ENCODE peak calls at places on chromosomes 11 and 22, in seven cellular contexts. J is RWPE2, L is dermis microvascular lymphatic vessel endothelial cell, M is H9, I is AG09319, B is left ventricle myocardium inferior, F is EL. S is an unnamed sample.

GRCh38 chr22:43183496-43184263 is 3.3 kb downstream of the TTLL12 start:
- DNase-seq in J (no peak), M (no peak), I (no peak), B (no peak), L (peak), F (peak), S (no peak)

GRCh38 chr22:26188341-26188740 is 19.1 kb downstream of the SEZ6L start:
- DNase-seq in B (no peak), F (no peak), J (no peak), L (no peak), I (no peak), M (no peak), S (no peak)

GRCh38 chr11:85945788-85946187 is 90.6 kb downstream of the CCDC83 start:
- DNase-seq in B (no peak), F (no peak), I (no peak), L (no peak), J (no peak), M (no peak), S (no peak)

GRCh38 chr22:46047841-46048595 is 71.1 kb upstream of the WNT7B start:
- DNase-seq in B (peak), L (no peak), M (no peak), J (peak), F (no peak), I (no peak), S (no peak)

GRCh38 chr22:29727248-29727551 is 7.4 kb downstream of the CABP7 start:
- DNase-seq in F (peak), I (no peak), L (peak), M (peak), J (no peak), B (peak), S (no peak)

GRCh38 chr11:96061730-96062524 is 138.0 kb upstream of the MTMR2 start:
- DNase-seq in J (no peak), M (no peak), L (peak), I (no peak), B (no peak), F (peak), S (no peak)

GRCh38 chr11:2912498-2912897 is 16.7 kb downstream of the PHLDA2 start:
- DNase-seq in M (peak), J (peak), F (peak), I (no peak), L (peak), B (no peak), S (no peak)

GRCh38 chr22:17888855-17889254 is 114.6 kb upstream of the BID start:
- DNase-seq in L (peak), B (no peak), M (peak), I (no peak), F (peak), J (no peak), S (no peak)

GRCh38 chr11:1827095-1827797 is 7.5 kb upstream of the SYT8 start:
- DNase-seq in M (no peak), I (no peak), J (peak), F (peak), B (no peak), L (peak), S (peak)

GRCh38 chr11:74754507-74755255 is 6.0 kb downstream of the RNF169 start:
- DNase-seq in J (no peak), L (peak), F (peak), I (peak), M (no peak), B (no peak), S (no peak)

GRCh38 chr11:117195208-117195607 is 4.0 kb upstream of the TAGLN start:
- DNase-seq in J (no peak), M (no peak), I (no peak), B (peak), L (no peak), F (no peak), S (no peak)

GRCh38 chr22:35777335-35777975 is 59.8 kb downstream of the APOL5 start:
- DNase-seq in M (no peak), I (no peak), F (peak), B (no peak), J (no peak), L (peak), S (no peak)

GRCh38 chr11:26522912-26523610 is 49.0 kb downstream of the MUC15 start:
- DNase-seq in B (no peak), I (no peak), J (no peak), F (peak), M (peak), L (no peak), S (no peak)

GRCh38 chr11:11313426-11313825 is 39.6 kb downstream of the CSNK2A3 start:
- DNase-seq in I (no peak), L (peak), F (no peak), M (no peak), J (peak), B (no peak), S (no peak)

GRCh38 chr11:126371595-126371994 is 16.1 kb downstream of the ST3GAL4 start:
- DNase-seq in I (no peak), B (peak), J (no peak), F (no peak), L (no peak), M (no peak), S (no peak)

GRCh38 chr11:114094516-114094915 is 35.0 kb downstream of the ZBTB16 start:
- DNase-seq in F (no peak), I (no peak), M (no peak), L (no peak), B (no peak), J (no peak), S (no peak)

GRCh38 chr11:133078591-133079179 is 453.6 kb downstream of the OPCML start:
- DNase-seq in L (peak), F (peak), M (peak), B (no peak), J (no peak), I (no peak), S (peak)

GRCh38 chr22:24175160-24175808 is 6.0 kb upstream of the SUSD2 start:
- DNase-seq in B (peak), J (no peak), L (peak), I (peak), F (peak), M (peak), S (peak)

GRCh38 chr11:48169706-48170105 is 46.9 kb upstream of the OR4B1 start:
- DNase-seq in B (peak), I (no peak), J (no peak), M (no peak), F (no peak), L (no peak), S (no peak)

GRCh38 chr11:131311746-131312145 is 58.7 kb upstream of the NTM start:
- DNase-seq in B (no peak), M (no peak), L (no peak), I (no peak), J (no peak), F (no peak), S (no peak)

GRCh38 chr11:58530236-58530635 is 22.3 kb upstream of the OR5B21 start:
- DNase-seq in M (no peak), I (no peak), L (no peak), B (no peak), F (no peak), J (no peak), S (no peak)

GRCh38 chr11:79708319-79708928 is 267.6 kb upstream of the TENM4 start:
- DNase-seq in I (no peak), B (no peak), M (peak), L (no peak), F (peak), J (no peak), S (no peak)

GRCh38 chr11:57309106-57310059 is 15.4 kb downstream of the TNKS1BP1 start:
- DNase-seq in B (no peak), M (no peak), I (no peak), F (no peak), L (no peak), J (no peak), S (no peak)

GRCh38 chr11:33445761-33446161 is 188.6 kb downstream of the HIPK3 start:
- DNase-seq in J (no peak), L (peak), I (no peak), B (no peak), M (no peak), F (peak), S (no peak)

GRCh38 chr11:67082071-67082791 is 25.6 kb downstream of the RHOD start:
- DNase-seq in M (peak), I (no peak), L (peak), F (peak), J (no peak), B (no peak), S (no peak)

GRCh38 chr11:75273989-75274391 is 33.4 kb downstream of the TPBGL start:
- DNase-seq in L (no peak), F (no peak), I (no peak), B (no peak), J (peak), M (peak), S (no peak)

GRCh38 chr11:134355656-134356055 is 23.9 kb downstream of the GLB1L2 start:
- DNase-seq in M (no peak), F (no peak), L (no peak), J (no peak), I (no peak), B (no peak), S (no peak)

S was measured in occipital lobe.